ENCODE peak calls at places on chromosomes 12 and 14, in nine cellular contexts. O is heart right ventricle; B is ovary; N is NCI-H1417; P is stimulated activated CD8-positive, alpha-beta memory T cell treated with anti-CD3 and anti-CD28 coated beads, Interleukin-4, amount 100 ng/mL, for 24 hours; F is heart left ventricle; T is foreskin fibroblast; A is NCI-H2171; R is substantia nigra. D is an unnamed sample.

GRCh38 chr12:116426391-116427136 is 132.6 kb upstream of the MAP1LC3B2 start:
- DNase-seq in O (no peak), B (peak; percentile 85), N (no peak), P (no peak), F (no peak), T (peak; percentile 97), A (no peak), R (no peak), D (no peak)

GRCh38 chr12:104695453-104696148 is 238.9 kb downstream of the CHST11 start:
- DNase-seq in O (no peak), B (no peak), N (peak; percentile 77), P (peak; percentile 71), F (no peak), T (peak; percentile 50), A (peak; percentile 93), R (no peak), D (no peak)

GRCh38 chr14:78701246-78701645 is 531.1 kb downstream of the NRXN3 start:
- DNase-seq in O (no peak), B (no peak), N (no peak), P (no peak), F (no peak), T (no peak), A (no peak), R (no peak), D (no peak)

GRCh38 chr12:81360916-81361315 is 283.0 kb downstream of the ACSS3 start:
- DNase-seq in O (no peak), B (no peak), N (no peak), P (no peak), F (no peak), T (no peak), A (no peak), R (no peak), D (no peak)

GRCh38 chr14:67495827-67496226 is 7.3 kb upstream of the TMEM229B start:
- DNase-seq in O (no peak), B (no peak), N (no peak), P (no peak), F (no peak), T (no peak), A (no peak), R (no peak), D (no peak)

GRCh38 chr14:69763761-69764510 is 3.0 kb upstream of the SRSF5 start:
- DNase-seq in O (no peak), B (no peak), N (no peak), P (no peak), F (no peak), T (peak; percentile 9), A (no peak), R (no peak), D (no peak)

GRCh38 chr12:6268484-6269157 is 41.9 kb upstream of the PLEKHG6 start:
- DNase-seq in O (no peak), B (peak; percentile 81), N (no peak), P (no peak), F (peak; percentile 31), T (no peak), A (no peak), R (no peak), D (no peak)

GRCh38 chr14:82720931-82721330 is 1187.3 kb upstream of the SEL1L start:
- DNase-seq in O (no peak), B (no peak), N (no peak), P (no peak), F (no peak), T (no peak), A (no peak), R (no peak), D (no peak)

GRCh38 chr12:65740873-65741600 is 83.2 kb upstream of the HMGA2 start:
- DNase-seq in O (peak; percentile 79), B (peak; percentile 85), N (no peak), P (peak; percentile 59), F (peak; percentile 86), T (peak; percentile 78), A (peak; percentile 13), R (no peak), D (peak; percentile 88)